ENCODE peak calls at places on chromosomes 5 and 9, in five cellular contexts. Q is GM04503, C is hypothalamus, K is T-helper 2 cell, A is astrocyte of the cerebellum. N is an unnamed sample.

GRCh38 chr5:149581192-149581861 is at the start of gene ARHGEF37:
- DNase-seq in A (no peak), K (no peak), C (peak), Q (no peak), N (peak)

GRCh38 chr9:88988796-88989641 is 2.2 kb upstream of the S1PR3 start:
- DNase-seq in Q (peak), A (no peak), K (no peak), C (no peak), N (no peak)

GRCh38 chr9:132176338-132176737 is 14.5 kb downstream of the NTNG2 start:
- DNase-seq in Q (no peak), C (no peak), K (no peak), A (no peak), N (no peak)

GRCh38 chr9:91273853-91274552 is 87.7 kb downstream of the AUH start:
- DNase-seq in K (no peak), A (peak), Q (no peak), C (no peak), N (no peak)

GRCh38 chr9:111969061-111969460 is 72.4 kb downstream of the UGCG start:
- DNase-seq in K (no peak), Q (no peak), A (no peak), C (no peak), N (no peak)

GRCh38 chr9:81535542-81536241 is 153.7 kb downstream of the TLE1 start:
- DNase-seq in K (no peak), A (no peak), Q (no peak), C (no peak), N (no peak)

GRCh38 chr9:134492281-134492691 is 149.3 kb upstream of the COL5A1 start:
- DNase-seq in Q (peak), K (no peak), A (no peak), C (no peak), N (no peak)

GRCh38 chr9:134642385-134643181 is 980 bp downstream of the COL5A1 start:
- DNase-seq in Q (no peak), A (no peak), K (no peak), C (no peak), N (no peak)

GRCh38 chr9:112311497-112311896 is 21.9 kb downstream of the PTBP3 start:
- DNase-seq in A (no peak), K (no peak), Q (no peak), C (no peak), N (no peak)